ENCODE peak calls at places on chromosomes 7 and 10, in five cellular contexts. R is HepG2, U is GM12878, I is GM23338, Y is K562. N is an unnamed sample.

GRCh38 chr7:92633211-92633906 is 43.2 kb upstream of the FAM133B start:
- DNase-seq in R (peak; percentile 87), U (no peak), I (no peak), Y (peak; percentile 76), N (peak; percentile 79)

GRCh38 chr10:92993671-92994304 is 66.8 kb upstream of the CYP26C1 start:
- DNase-seq in R (no peak), U (no peak), I (no peak), Y (no peak), N (no peak)

GRCh38 chr10:101557541-101557940 is 30.5 kb downstream of the POLL start:
- DNase-seq in R (no peak), U (no peak), I (no peak), Y (no peak), N (no peak)

GRCh38 chr7:155676052-155676451 is 31.6 kb downstream of the RBM33 start:
- DNase-seq in R (no peak), U (no peak), I (no peak), Y (no peak), N (no peak)

GRCh38 chr10:15735766-15736165 is 16.0 kb upstream of the ITGA8 start:
- DNase-seq in R (no peak), U (no peak), I (no peak), Y (no peak), N (no peak)

GRCh38 chr7:88668591-88668990 is 90.9 kb upstream of the ZNF804B start:
- DNase-seq in R (no peak), U (no peak), I (peak; percentile 30), Y (no peak), N (no peak)

GRCh38 chr7:34128762-34129161 is 223.4 kb downstream of the BMPER start:
- DNase-seq in R (no peak), U (no peak), I (no peak), Y (no peak), N (no peak)

GRCh38 chr10:70494536-70494935 is 16.0 kb downstream of the PALD1 start:
- DNase-seq in R (no peak), U (no peak), I (no peak), Y (no peak), N (no peak)

DNA sequence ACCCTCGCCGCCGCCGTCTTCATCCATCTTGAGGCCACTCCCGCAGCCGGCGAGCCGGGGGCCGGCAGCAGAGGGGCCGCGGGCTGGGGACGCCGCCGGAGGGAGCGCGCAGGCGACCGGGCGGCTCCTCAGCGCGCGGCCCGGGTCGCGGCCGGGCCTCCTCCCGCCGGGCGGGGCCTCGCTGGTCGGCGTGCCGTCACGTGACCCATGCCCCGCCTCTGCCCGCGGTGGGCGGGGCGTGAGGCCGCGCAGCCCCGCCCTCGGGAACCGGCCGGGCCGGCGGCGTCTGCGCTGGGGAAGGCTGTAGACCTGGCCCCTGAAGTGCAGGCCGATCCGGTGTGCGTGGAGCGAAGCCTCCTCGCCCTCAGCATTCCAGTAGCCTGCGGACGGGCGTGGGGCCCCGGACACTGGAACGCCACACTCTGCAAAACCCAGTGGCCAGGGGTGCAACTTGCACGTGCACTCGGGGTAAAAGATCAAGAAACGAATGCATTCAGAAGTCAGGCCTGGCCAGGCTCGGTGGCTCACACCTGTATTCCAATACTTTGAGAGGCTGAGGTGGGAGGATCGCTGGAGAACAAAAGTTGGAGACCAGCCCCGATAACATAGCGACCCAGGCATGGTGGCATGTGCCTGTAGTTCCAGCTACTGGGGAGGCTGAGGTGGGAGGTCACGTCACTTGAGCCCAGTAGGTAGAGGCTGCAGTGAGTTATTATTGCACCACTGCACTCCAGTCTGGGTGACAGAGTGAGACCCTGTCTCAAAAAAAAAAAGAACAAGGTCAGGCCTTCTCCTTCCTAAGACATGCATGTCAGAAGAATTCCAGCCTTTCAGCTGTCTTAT is at the start of gene CYTH3:
- DNase-seq in R (peak; percentile 43), U (no peak), I (peak; percentile 87), Y (peak; percentile 87), N (peak; percentile 86)
- TF ChIP-seq JUNB in R (no peak), U (no peak), I (no peak), Y (no peak), N (no peak)

GRCh38 chr7:125358551-125359167 is 429.0 kb upstream of the POT1 start:
- DNase-seq in R (no peak), U (no peak), I (no peak), Y (no peak), N (no peak)

GRCh38 chr7:125357681-125358440 is 428.2 kb upstream of the POT1 start:
- DNase-seq in R (no peak), U (no peak), I (no peak), Y (no peak), N (no peak)

DNA sequence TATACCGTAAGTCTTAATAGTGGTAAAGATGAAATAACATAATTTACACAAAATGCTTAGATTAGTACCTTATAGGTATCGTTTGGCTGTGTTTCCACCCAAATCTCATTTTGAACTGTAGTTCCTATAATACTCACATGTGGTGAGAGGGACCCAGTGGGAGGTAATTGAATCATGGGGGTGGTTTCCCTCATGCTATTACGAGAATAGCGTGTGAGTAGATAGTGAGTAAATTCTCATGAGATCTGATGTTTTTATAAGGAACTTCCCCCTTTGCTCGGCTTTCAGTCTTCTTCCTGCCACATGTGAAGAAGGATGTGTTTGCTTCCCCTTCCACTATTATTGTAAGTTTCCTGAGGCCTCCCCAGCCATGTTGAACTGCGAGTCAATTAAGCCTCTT is 426.3 kb upstream of the POT1 start:
- DNase-seq in R (no peak), U (peak; percentile 5), I (no peak), Y (no peak), N (no peak)
- TF ChIP-seq JUNB in R (no peak), U (peak; percentile 61), I (no peak), Y (no peak), N (no peak)

GRCh38 chr10:104267721-104268690 is 978 bp upstream of the GSTO2 start:
- DNase-seq in R (no peak), U (no peak), I (no peak), Y (no peak), N (no peak)
- TF ChIP-seq JUNB in R (no peak), U (no peak), I (no peak), Y (no peak), N (no peak)

GRCh38 chr7:138961159-138961558 is 20.0 kb downstream of the KIAA1549 start:
- DNase-seq in R (no peak), U (no peak), I (no peak), Y (no peak), N (no peak)
- TF ChIP-seq JUNB in R (no peak), U (no peak), I (no peak), Y (no peak), N (no peak)

GRCh38 chr7:157016352-157017041 is 6.0 kb upstream of the MNX1 start:
- DNase-seq in R (no peak), U (peak; percentile 72), I (peak; percentile 82), Y (no peak), N (no peak)
- TF ChIP-seq JUNB in R (no peak), U (no peak), I (no peak), Y (no peak), N (no peak)

GRCh38 chr7:105268056-105268455 is 120.7 kb downstream of the SRPK2 start:
- DNase-seq in R (no peak), U (no peak), I (no peak), Y (peak; percentile 30), N (peak; percentile 32)

GRCh38 chr7:105269397-105269796 is 119.3 kb downstream of the SRPK2 start:
- DNase-seq in R (no peak), U (no peak), I (no peak), Y (no peak), N (no peak)

GRCh38 chr7:105267244-105267643 is 121.5 kb downstream of the SRPK2 start:
- DNase-seq in R (no peak), U (no peak), I (no peak), Y (no peak), N (no peak)

GRCh38 chr7:105270117-105270516 is 118.6 kb downstream of the SRPK2 start:
- DNase-seq in R (no peak), U (no peak), I (peak; percentile 51), Y (no peak), N (no peak)

GRCh38 chr7:105268511-105269392 is 120.0 kb downstream of the SRPK2 start:
- DNase-seq in R (peak; percentile 13), U (no peak), I (no peak), Y (peak; percentile 49), N (peak; percentile 40)
- TF ChIP-seq JUNB in R (no peak), U (peak; percentile 41), I (no peak), Y (no peak), N (no peak)

GRCh38 chr7:20229652-20230500 is 12.7 kb upstream of the MACC1 start:
- DNase-seq in R (no peak), U (no peak), I (no peak), Y (peak; percentile 28), N (no peak)
- TF ChIP-seq JUNB in R (no peak), U (no peak), I (no peak), Y (no peak), N (no peak)

N was measured in A549.